ENCODE peak calls at places on chromosomes 2 and 18, in five cellular contexts. Y is glutamatergic neuron, V is heart right ventricle, Z is esophagus squamous epithelium, W is epithelial cell of esophagus. I is an unnamed sample.

GRCh38 chr2:134799936-134800335 is 38.5 kb upstream of the ACMSD start:
- DNase-seq in V (no peak), W (no peak), Y (no peak), Z (no peak), I (no peak)

GRCh38 chr2:636151-636621 is 41.0 kb downstream of the TMEM18 start:
- DNase-seq in V (no peak), Z (no peak), W (no peak), Y (no peak), I (no peak)

GRCh38 chr2:175309799-175310198 is 128.3 kb upstream of the ATP5MC3 start:
- DNase-seq in Y (peak), Z (no peak), W (peak), V (peak), I (no peak)

GRCh38 chr2:128385365-128385764 is 66.7 kb upstream of the HS6ST1 start:
- DNase-seq in W (no peak), Z (no peak), Y (no peak), V (no peak), I (no peak)

GRCh38 chr18:79682896-79683625 is 3.5 kb downstream of the CTDP1 start:
- DNase-seq in Z (no peak), Y (no peak), W (no peak), V (no peak), I (no peak)

GRCh38 chr2:140027320-140027719 is 1247.1 kb upstream of the NXPH2 start:
- DNase-seq in Y (no peak), V (no peak), Z (no peak), W (no peak), I (no peak)

GRCh38 chr2:139122711-139123158 is 342.5 kb upstream of the NXPH2 start:
- DNase-seq in Y (no peak), W (peak), Z (no peak), V (no peak), I (no peak)

GRCh38 chr2:14907014-14907612 is 274.6 kb downstream of the LRATD1 start:
- DNase-seq in Z (no peak), V (no peak), Y (no peak), W (peak), I (no peak)

GRCh38 chr2:10440736-10441135 is 7.4 kb downstream of the ODC1 start:
- DNase-seq in Z (no peak), Y (no peak), V (no peak), W (no peak), I (no peak)

GRCh38 chr2:122858075-122858702 is 1102.7 kb downstream of the TSN start:
- DNase-seq in Y (no peak), V (no peak), Z (no peak), W (no peak), I (no peak)

GRCh38 chr2:209960676-209961630 is 41.5 kb upstream of the RPE start:
- DNase-seq in V (no peak), Z (peak), Y (peak), W (peak), I (no peak)

GRCh38 chr2:148909114-148909513 is 34.1 kb downstream of the KIF5C start:
- DNase-seq in Z (no peak), Y (no peak), V (no peak), W (no peak), I (no peak)

GRCh38 chr2:221156335-221156734 is 415.8 kb downstream of the EPHA4 start:
- DNase-seq in Z (no peak), V (no peak), W (peak), Y (no peak), I (no peak)

GRCh38 chr2:190716176-190716807 is 67.4 kb downstream of the NAB1 start:
- DNase-seq in W (no peak), V (no peak), Z (no peak), Y (no peak), I (no peak)

GRCh38 chr2:241860184-241861078 is 1.7 kb upstream of the PDCD1 start:
- DNase-seq in Z (no peak), W (no peak), V (peak), Y (peak), I (no peak)

GRCh38 chr2:73113634-73113958 is 848 bp upstream of the RAB11FIP5 start:
- DNase-seq in V (no peak), Z (no peak), Y (no peak), W (no peak), I (no peak)

GRCh38 chr2:215355801-215356200 is 43.9 kb downstream of the ATIC start:
- DNase-seq in W (no peak), Y (no peak), V (no peak), Z (no peak), I (no peak)

GRCh38 chr18:55114856-55115255 is 155.6 kb upstream of the CCDC68 start:
- DNase-seq in W (no peak), Y (no peak), V (no peak), Z (no peak), I (no peak)

GRCh38 chr2:67389286-67389685 is 7.8 kb upstream of the ETAA1 start:
- DNase-seq in Z (no peak), W (no peak), Y (no peak), V (no peak), I (no peak)

GRCh38 chr2:109609352-109610024 is 4.3 kb downstream of the SEPTIN10 start:
- DNase-seq in V (no peak), Z (no peak), Y (no peak), W (peak), I (no peak)

GRCh38 chr2:26911911-26912861 is 58.3 kb upstream of the MAPRE3 start:
- DNase-seq in Z (no peak), V (no peak), W (peak), Y (peak), I (no peak)

GRCh38 chr2:37833420-37833819 is 91.7 kb upstream of the RMDN2 start:
- DNase-seq in V (no peak), W (peak), Y (no peak), Z (no peak), I (no peak)

GRCh38 chr18:24270937-24271380 is 126.7 kb downstream of the OSBPL1A start:
- DNase-seq in W (peak), Y (no peak), Z (no peak), V (no peak), I (no peak)

GRCh38 chr18:9918016-9918680 is 4.3 kb downstream of the VAPA start:
- DNase-seq in W (peak), Y (no peak), Z (no peak), V (no peak), I (no peak)

GRCh38 chr2:84944257-84944909 is 26.6 kb upstream of the KCMF1 start:
- DNase-seq in W (no peak), Y (no peak), V (no peak), Z (no peak), I (no peak)

GRCh38 chr18:6236258-6236657 is 178.5 kb downstream of the L3MBTL4 start:
- DNase-seq in V (no peak), Z (no peak), W (no peak), Y (no peak), I (no peak)

GRCh38 chr2:154193246-154193645 is 321.5 kb downstream of the GALNT13 start:
- DNase-seq in Z (no peak), W (no peak), Y (no peak), V (no peak), I (no peak)

GRCh38 chr2:230797515-230798495 is 66.9 kb upstream of the ITM2C start:
- DNase-seq in Y (no peak), Z (no peak), V (no peak), W (peak), I (no peak)

GRCh38 chr2:215486973-215487372 is 51.1 kb upstream of the FN1 start:
- DNase-seq in Z (no peak), Y (no peak), W (peak), V (no peak), I (no peak)

GRCh38 chr2:53033416-53033815 is 734.2 kb upstream of the CHAC2 start:
- DNase-seq in W (no peak), V (no peak), Y (no peak), Z (no peak), I (no peak)

GRCh38 chr2:15753233-15753798 is 161.6 kb downstream of the DDX1 start:
- DNase-seq in V (no peak), W (no peak), Z (no peak), Y (no peak), I (no peak)

GRCh38 chr2:105329561-105330495 is at the start of gene TGFBRAP1:
- DNase-seq in Z (no peak), Y (peak), V (peak), W (peak), I (no peak)

GRCh38 chr18:63016270-63016669 is 300.9 kb downstream of the PHLPP1 start:
- DNase-seq in W (peak), Y (peak), Z (no peak), V (no peak), I (no peak)

DNA sequence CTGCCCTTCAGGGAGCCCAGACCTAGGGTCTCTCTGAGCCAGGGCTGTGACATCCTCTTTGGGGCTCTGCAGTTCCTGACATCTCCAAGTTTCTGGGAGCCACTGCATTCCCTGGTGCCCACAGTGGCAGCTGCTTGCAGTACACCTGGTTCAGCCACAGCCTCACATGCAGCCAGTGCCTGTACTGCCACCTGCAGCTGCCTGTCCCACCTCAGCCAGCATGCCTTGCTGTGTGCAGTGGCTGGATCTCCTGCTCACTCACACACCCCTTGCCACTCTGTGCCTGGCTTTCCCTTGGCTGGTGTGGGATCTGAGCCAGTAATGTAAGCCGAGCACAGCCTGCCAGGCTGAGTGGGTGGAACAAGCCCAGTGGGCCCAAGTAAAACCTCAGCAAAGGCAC is 1288.7 kb downstream of the CNTNAP5 start:
- DNase-seq in W (no peak), Y (no peak), Z (no peak), V (no peak), I (no peak)
- TF ChIP-seq CTCF in W (no peak), Y (no peak), Z (no peak), V (no peak), I (no peak)

GRCh38 chr2:200150411-200151086 is 155.9 kb upstream of the SPATS2L start:
- DNase-seq in Z (no peak), W (no peak), V (no peak), Y (no peak), I (no peak)
- TF ChIP-seq CTCF in Z (no peak), W (no peak), V (no peak), Y (no peak), I (no peak)

GRCh38 chr2:120221616-120222015 is 1.6 kb downstream of the TMEM185B start:
- DNase-seq in W (no peak), V (no peak), Z (no peak), Y (no peak), I (no peak)

GRCh38 chr2:120224735-120225548 is 1.7 kb upstream of the TMEM185B start:
- DNase-seq in V (no peak), Y (no peak), W (no peak), Z (no peak), I (no peak)

GRCh38 chr2:120224256-120224655 is 1.1 kb upstream of the TMEM185B start:
- DNase-seq in Z (no peak), Y (no peak), W (no peak), V (no peak), I (no peak)

GRCh38 chr2:120222186-120223033 is 790 bp downstream of the TMEM185B start:
- DNase-seq in V (no peak), W (no peak), Y (no peak), Z (no peak), I (no peak)

DNA sequence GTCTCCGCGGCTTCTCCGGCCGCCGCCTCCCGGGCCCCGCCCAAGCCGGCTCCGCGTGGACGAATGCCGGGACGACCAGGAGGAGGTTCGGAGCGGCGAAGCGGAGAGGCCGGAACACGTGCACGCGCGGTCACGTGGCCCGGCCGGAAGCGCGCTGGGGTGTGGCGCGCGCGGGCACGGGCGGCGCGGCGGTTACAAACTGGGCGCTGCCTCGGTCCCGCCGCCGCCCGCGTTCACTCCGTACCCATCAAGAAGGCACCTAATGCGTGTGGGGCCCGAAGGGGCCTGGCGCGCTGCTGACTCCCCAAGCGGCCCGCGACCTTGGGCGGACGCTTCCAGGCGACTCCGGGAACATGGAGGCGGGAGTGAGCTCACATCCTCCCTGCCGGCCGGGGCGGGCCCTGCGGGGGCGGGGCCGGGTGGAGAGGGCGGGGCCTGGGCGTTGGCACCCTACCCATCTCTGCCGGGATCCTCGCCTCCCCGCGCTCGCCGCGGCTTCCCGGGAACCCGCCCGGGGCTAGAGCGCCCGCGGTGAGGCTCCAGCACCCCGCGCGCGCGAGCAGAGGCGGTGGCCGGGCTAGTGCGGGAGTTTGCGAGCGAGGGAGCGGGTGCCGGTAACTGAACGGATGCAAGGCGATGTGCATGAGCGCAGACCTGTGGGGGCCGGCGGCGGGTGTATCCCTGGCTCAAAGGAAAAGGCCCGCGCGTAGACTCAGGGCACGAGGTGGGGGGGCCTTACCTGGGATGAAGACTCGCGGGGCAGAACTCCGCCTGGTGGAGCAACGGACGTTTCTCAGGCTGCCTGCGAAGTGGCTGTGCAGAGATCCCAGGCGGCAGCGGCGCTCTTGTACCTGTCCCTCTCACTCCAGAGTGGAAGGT is at the start of gene TMEM185B:
- DNase-seq in Y (peak), V (peak), Z (no peak), W (peak), I (peak)
- TF ChIP-seq CTCF in Y (peak), V (peak), Z (peak), W (peak), I (peak)

DNA sequence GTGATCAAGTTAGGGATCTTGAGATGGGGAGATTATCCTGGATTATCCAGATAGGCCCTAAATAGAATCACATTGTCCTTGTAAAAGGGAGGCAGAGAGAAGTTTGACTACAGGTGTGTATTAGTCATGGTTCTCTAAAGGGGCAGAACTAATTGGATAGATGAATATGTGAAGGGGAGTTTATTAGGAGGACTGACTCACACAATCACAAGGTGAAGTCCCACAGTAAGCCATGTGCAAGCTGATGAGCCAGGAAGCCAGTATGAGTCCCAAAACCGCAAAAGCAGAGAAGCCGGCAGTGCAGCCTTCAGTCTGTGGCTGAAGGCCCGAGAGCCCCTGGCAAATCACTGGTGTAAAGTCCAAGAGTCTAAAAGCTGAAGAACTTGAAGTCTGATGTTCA is 275.8 kb downstream of the KCNS3 start:
- DNase-seq in W (peak), V (no peak), Y (no peak), Z (no peak), I (no peak)
- TF ChIP-seq CTCF in W (no peak), V (no peak), Y (no peak), Z (no peak), I (no peak)

DNA sequence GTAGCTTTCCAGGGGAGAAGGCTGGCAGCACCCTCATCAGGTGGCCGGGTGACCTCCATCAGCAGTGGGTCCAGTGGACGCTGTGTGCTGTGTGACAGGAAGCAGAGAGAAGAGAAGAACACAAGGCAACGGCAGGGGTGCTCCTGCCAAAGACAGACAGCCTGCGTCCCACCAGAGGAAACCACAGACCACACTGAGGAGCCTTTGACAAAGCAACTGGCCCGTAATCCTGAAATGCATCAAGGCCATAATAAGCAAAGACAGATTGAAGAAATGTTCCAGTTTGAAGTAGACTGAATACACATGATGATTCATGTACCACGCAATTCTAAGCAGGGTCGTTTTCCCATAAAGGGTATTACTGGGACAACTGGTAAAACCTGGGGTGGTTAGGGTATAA is 172.4 kb downstream of the FBXO15 start:
- DNase-seq in Z (no peak), W (no peak), V (no peak), Y (no peak), I (no peak)
- TF ChIP-seq CTCF in Z (no peak), W (no peak), V (no peak), Y (no peak), I (no peak)

DNA sequence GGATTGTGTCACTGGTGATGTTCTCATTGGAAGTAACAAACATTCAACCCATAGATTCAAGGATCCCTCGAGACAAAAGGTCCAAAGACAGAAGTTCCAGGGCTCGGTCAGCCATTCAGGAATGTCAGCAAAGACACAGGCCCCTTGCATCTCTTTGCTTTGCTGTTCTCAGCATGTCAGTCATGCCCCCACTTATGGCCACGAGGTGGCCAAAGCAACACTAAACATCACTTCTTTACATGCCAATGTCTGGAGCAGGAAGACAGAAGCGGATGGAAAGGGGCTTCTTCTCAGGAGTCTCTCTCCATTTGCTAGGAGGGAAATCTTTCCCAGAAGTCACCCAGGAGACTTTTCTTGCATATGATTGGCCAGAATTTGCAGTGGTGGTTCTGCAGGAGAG is 191.6 kb upstream of the SP5 start:
- DNase-seq in V (no peak), Y (no peak), Z (no peak), W (no peak), I (no peak)
- TF ChIP-seq CTCF in V (no peak), Y (no peak), Z (no peak), W (no peak), I (no peak)

DNA sequence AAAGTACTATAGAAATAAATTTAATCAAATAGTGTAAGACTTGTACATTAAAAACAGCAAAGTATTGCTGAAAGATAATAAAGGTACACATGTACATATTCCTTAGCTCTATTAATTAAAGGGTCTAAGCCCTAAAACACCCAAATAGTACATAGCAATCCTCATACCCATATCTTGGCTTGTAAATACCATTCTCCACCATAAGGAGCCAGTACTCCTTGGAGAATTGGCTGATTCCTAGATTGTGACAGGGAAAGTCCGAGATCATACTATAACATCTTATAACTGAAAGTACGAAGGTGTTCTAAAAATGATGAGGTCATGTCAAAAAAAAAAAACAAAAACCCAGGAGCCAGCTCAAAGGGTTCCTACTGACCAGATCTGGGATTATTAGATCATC is 614.6 kb downstream of the SUCLG1 start:
- DNase-seq in W (no peak), V (no peak), Y (no peak), Z (no peak), I (no peak)
- TF ChIP-seq CTCF in W (no peak), V (no peak), Y (no peak), Z (no peak), I (no peak)

GRCh38 chr2:200119236-200119635 is 163.9 kb downstream of the MAIP1 start:
- DNase-seq in Z (no peak), W (no peak), Y (no peak), V (no peak), I (no peak)

GRCh38 chr2:200127852-200128251 is 172.5 kb downstream of the MAIP1 start:
- DNase-seq in Z (no peak), V (no peak), Y (no peak), W (no peak), I (no peak)

GRCh38 chr2:200122683-200123082 is 167.3 kb downstream of the MAIP1 start:
- DNase-seq in V (no peak), Z (no peak), Y (no peak), W (no peak), I (no peak)

GRCh38 chr2:200125463-200125862 is 170.1 kb downstream of the MAIP1 start:
- DNase-seq in V (no peak), Y (no peak), W (no peak), Z (no peak), I (no peak)

GRCh38 chr2:200121931-200122330 is 166.5 kb downstream of the MAIP1 start:
- DNase-seq in Z (no peak), W (peak), V (no peak), Y (no peak), I (no peak)
- TF ChIP-seq CTCF in Z (no peak), W (no peak), V (no peak), Y (no peak), I (no peak)